ENCODE peak calls at places on chromosomes 11 and 22, in ten cellular contexts. I, F, Z, O, S, C, K, D, Y and B are unnamed samples.

GRCh38 chr22:35477911-35478582 is 62.6 kb upstream of the RASD2 start:
- DNase-seq in C (no peak), Z (peak), S (peak), F (peak), O (peak), K (peak), I (peak), D (peak), Y (peak), B (peak)

GRCh38 chr11:27012254-27012921 is 18.5 kb downstream of the FIBIN start:
- DNase-seq in K (peak), C (no peak), Y (peak), F (no peak), I (peak), O (no peak), S (no peak), Z (peak), D (peak), B (peak)

GRCh38 chr22:19802881-19803735 is 42.5 kb downstream of the TBX1 start:
- DNase-seq in D (no peak), I (no peak), F (no peak), O (no peak), S (no peak), Z (no peak), K (no peak), Y (no peak), C (no peak), B (no peak)

GRCh38 chr22:50257451-50258360 is 3.8 kb downstream of the MAPK12 start:
- DNase-seq in I (no peak), D (no peak), Y (no peak), Z (no peak), S (no peak), O (no peak), F (no peak), C (no peak), K (no peak), B (no peak)

GRCh38 chr11:6489338-6489737 is 7.7 kb upstream of the DNHD1 start:
- DNase-seq in K (no peak), C (no peak), I (no peak), S (no peak), F (no peak), O (no peak), Z (no peak), D (no peak), Y (no peak), B (no peak)

GRCh38 chr11:665062-665706 is 28.1 kb downstream of the DRD4 start:
- DNase-seq in D (no peak), F (no peak), O (no peak), Y (no peak), S (no peak), I (peak), C (no peak), Z (no peak), K (peak), B (no peak)

GRCh38 chr11:130726234-130726559 is 190.1 kb downstream of the SNX19 start:
- DNase-seq in F (peak), Z (peak), Y (no peak), C (no peak), K (peak), O (no peak), S (no peak), I (peak), D (peak), B (peak)

GRCh38 chr11:79013509-79013908 is 427.3 kb downstream of the TENM4 start:
- DNase-seq in S (no peak), O (no peak), C (no peak), I (peak), D (no peak), Z (peak), F (no peak), Y (no peak), K (peak), B (peak)

GRCh38 chr11:76657139-76657823 is 13.3 kb downstream of the LRRC32 start:
- DNase-seq in Z (no peak), K (no peak), C (peak), Y (no peak), S (no peak), F (peak), I (no peak), D (no peak), O (no peak), B (no peak)

GRCh38 chr22:41966607-41967240 is 2.5 kb upstream of the SEPTIN3 start:
- DNase-seq in O (no peak), C (no peak), Y (peak), K (peak), S (peak), I (peak), Z (peak), F (no peak), D (peak), B (peak)

GRCh38 chr22:18000441-18001039 is 23.8 kb downstream of the MICAL3 start:
- DNase-seq in I (peak), Y (peak), Z (no peak), K (peak), F (no peak), D (no peak), O (peak), S (no peak), C (peak), B (no peak)

GRCh38 chr11:61756452-61757212 is 4.2 kb downstream of the MYRF start:
- DNase-seq in D (peak), K (no peak), O (peak), Y (no peak), S (peak), Z (peak), F (no peak), I (peak), C (no peak), B (peak)

GRCh38 chr11:78231962-78232459 is 43.3 kb downstream of the USP35 start:
- DNase-seq in I (peak), S (no peak), O (no peak), Y (no peak), K (peak), Z (peak), F (no peak), C (no peak), D (no peak), B (peak)

GRCh38 chr11:69352715-69353325 is 58.9 kb downstream of the MYEOV start:
- DNase-seq in D (peak), Z (peak), O (no peak), Y (no peak), F (no peak), S (peak), C (peak), K (peak), I (peak), B (peak)

GRCh38 chr22:28186641-28187040 is 267.6 kb upstream of the PITPNB start:
- DNase-seq in Z (no peak), F (no peak), D (no peak), O (no peak), Y (no peak), K (no peak), I (no peak), C (no peak), S (no peak), B (no peak)

GRCh38 chr11:20597924-20598484 is 1.4 kb upstream of the SLC6A5 start:
- DNase-seq in O (no peak), D (no peak), K (no peak), S (no peak), Y (no peak), F (no peak), Z (no peak), I (no peak), C (no peak), B (no peak)
- H3K4me3 ChIP-seq in O (no peak), D (no peak), K (no peak), S (no peak), Y (no peak), F (no peak), Z (no peak), I (no peak), C (no peak), B (no peak)

GRCh38 chr22:38313384-38313955 is 3.8 kb downstream of the CSNK1E start:
- DNase-seq in O (no peak), F (peak), D (peak), I (peak), S (no peak), Z (peak), K (peak), C (peak), Y (no peak), B (peak)
- H3K4me3 ChIP-seq in O (no peak), F (peak), D (peak), I (peak), S (no peak), Z (peak), K (peak), C (peak), Y (no peak), B (peak)

GRCh38 chr11:120554771-120555432 is 43.4 kb downstream of the GRIK4 start:
- DNase-seq in Z (peak), S (no peak), O (no peak), C (no peak), K (no peak), D (no peak), I (peak), Y (peak), F (no peak), B (no peak)
- H3K4me3 ChIP-seq in Z (no peak), S (no peak), O (no peak), C (no peak), K (no peak), D (no peak), I (no peak), Y (no peak), F (no peak), B (no peak)

DNA sequence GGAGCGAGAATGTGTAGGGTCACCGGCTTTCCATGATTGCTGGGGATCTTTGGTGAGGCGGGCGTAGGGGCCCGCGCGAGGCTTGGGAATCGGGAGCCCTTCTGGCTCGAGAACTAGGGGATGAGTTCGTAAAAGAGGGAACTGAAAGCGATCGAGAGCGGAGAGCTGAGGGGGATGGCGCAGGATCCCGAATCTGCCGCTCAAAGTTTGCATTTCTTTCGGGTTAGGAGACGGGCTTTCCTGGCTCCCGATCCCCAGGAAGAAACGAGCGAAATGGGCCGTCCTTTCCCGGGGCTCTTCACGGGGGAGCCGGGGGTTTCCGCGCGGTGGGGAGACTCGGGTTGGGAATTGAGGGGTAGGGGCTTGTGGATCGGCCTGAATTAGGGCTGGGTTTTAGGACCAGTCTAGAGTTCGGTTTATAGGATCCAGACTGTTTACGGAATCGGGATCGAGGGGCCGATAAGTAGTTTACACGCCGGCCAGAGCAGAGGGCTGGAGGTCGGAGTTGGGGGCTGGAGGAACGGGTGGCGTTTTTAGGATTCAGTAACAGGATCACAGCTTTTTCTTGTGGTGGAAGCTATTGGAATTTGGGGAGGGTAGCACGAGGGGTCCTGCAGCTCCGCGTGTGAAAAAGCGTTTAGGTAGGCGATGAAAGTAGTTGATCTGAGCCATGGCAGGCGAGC is 1.3 kb downstream of the PKNOX2 start:
- DNase-seq in D (no peak), F (no peak), S (no peak), Y (no peak), I (no peak), C (no peak), Z (peak), K (peak), O (no peak), B (peak)
- H3K4me3 ChIP-seq in D (peak), F (peak), S (no peak), Y (peak), I (peak), C (peak), Z (peak), K (peak), O (peak), B (peak)

GRCh38 chr11:119363081-119363861 is 16.8 kb upstream of the MFRP start:
- DNase-seq in C (peak), K (no peak), S (no peak), F (no peak), O (peak), D (no peak), Y (no peak), Z (no peak), I (no peak), B (no peak)
- H3K4me3 ChIP-seq in C (peak), K (no peak), S (no peak), F (peak), O (no peak), D (no peak), Y (no peak), Z (no peak), I (no peak), B (no peak)

DNA sequence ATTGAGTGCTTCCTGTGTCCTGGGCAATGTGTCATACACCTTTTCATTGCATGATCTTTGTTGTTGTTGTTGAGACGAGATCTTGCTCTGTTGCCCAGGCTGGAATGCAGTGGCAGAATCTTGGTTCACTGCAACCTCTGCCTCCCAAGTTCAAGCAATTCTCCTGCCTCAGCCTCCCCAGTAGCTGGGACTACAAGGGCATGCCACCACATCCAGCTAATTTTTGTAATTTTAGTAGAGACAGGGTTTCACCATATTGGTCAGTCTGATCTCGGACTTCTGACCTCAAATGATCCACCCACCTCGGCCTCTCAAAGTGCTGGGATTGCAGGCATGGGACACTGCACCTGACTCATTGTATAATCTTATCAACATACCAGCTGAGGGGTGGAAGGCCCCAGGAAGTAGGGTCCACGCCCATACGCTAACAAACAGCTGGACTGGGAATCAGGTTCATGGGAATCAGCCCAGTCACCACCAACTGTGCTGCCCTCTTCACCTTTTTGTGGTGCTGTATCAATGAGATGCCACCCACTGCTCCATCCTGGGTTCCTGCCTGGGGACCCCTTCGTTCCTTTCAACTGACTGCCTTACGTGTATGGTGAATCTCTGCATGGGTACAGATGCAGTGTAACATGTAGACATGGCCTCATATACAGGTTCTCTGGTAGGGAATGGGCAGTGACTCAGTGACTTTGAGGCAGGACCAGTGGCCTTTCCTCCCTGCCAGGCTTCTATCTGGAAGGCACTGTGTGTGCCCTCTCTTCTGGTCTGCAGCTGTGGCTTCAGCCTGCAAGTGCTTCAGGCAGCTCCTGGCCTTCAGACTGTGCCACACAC is 32.6 kb upstream of the YWHAH start:
- DNase-seq in D (no peak), I (no peak), C (no peak), Y (no peak), S (no peak), O (no peak), F (no peak), K (peak), Z (peak), B (no peak)
- H3K4me3 ChIP-seq in D (no peak), I (no peak), C (no peak), Y (no peak), S (no peak), O (no peak), F (no peak), K (no peak), Z (no peak), B (no peak)

DNA sequence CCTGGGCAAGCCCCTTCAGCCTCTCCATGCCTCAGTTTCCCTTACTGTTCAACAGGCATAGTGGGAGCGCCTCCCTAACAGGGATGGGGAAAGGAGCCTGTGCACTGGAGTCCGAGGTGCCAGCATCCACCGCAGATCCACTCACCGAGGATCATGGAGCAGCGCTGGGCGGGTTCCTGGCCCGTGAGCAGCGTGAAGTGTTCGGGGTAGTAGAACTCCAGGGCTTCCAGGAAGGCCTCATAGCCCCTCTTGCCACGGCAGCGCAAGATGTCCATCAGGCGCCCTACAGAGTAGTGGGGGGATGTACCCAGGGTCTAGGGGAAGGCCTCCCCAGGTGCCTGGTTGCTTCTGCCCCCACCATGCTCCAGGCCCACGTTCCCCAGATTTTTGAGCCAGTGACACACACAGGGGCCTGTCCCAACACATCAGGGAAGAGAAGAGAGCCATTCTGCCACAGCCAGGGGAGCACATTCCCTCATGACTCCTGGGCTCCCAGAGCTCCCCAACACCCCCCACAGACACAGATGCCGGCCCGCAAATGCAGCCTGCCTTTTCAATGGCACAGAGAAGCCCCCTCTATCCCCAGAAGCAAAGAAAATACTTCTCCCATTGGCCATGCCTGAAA is 1.3 kb downstream of the CARD10 start:
- DNase-seq in O (no peak), S (no peak), Z (no peak), D (no peak), C (no peak), F (no peak), K (no peak), Y (no peak), I (no peak), B (no peak)
- H3K4me3 ChIP-seq in O (no peak), S (peak), Z (peak), D (peak), C (peak), F (peak), K (peak), Y (no peak), I (peak), B (peak)

DNA sequence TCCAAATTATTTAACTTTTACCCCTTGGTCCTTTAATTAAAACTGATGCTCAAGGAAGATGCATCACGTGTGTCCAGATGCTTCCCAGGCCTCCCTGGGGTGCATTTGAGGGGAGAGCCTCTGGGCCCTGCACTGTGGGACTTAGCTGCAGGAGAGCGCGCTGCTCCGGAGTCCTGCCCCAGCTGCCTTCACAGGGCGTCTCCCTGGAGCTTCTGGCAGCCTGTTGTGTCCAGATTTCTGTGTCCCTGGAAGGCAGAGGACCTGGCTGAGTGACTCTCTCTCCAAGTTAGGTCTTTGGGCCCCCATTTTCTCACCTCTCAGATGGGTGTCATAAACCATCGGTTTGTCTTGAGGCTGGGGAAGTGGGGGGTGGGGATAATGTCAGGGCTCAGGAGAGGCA is 3.0 kb downstream of the ARHGAP8 start:
- DNase-seq in D (no peak), Y (no peak), K (no peak), O (no peak), I (no peak), C (no peak), Z (no peak), F (no peak), S (no peak), B (no peak)
- H3K4me3 ChIP-seq in D (no peak), Y (no peak), K (no peak), O (no peak), I (no peak), C (no peak), Z (no peak), F (no peak), S (peak), B (no peak)

GRCh38 chr11:128713595-128713994 is 19.7 kb downstream of the FLI1 start:
- DNase-seq in I (no peak), Z (no peak), C (no peak), K (no peak), Y (no peak), S (no peak), F (no peak), O (no peak), D (no peak), B (no peak)
- H3K4me3 ChIP-seq in I (no peak), Z (no peak), C (no peak), K (no peak), Y (no peak), S (no peak), F (no peak), O (no peak), D (no peak), B (no peak)